ENCODE peak calls at places on chromosomes 12 and 14, in six cellular contexts. One of them, this sample, is unnamed. For H3K4me1, the result is how much of the 10 kb centered on the place peaks cover.

GRCh38 chr12:2963760-2964292 is 4.6 kb downstream of the TEAD4 start:
- DNase-seq in psoas muscle: peak
- DNase-seq in thoracic aorta: no peak
- DNase-seq in RWPE2: no peak
- DNase-seq in esophagus squamous epithelium: no peak
- DNase-seq in DND-41: no peak
- DNase-seq in this sample: no peak

GRCh38 chr12:132444957-132445883 is 44.7 kb upstream of the FBRSL1 start:
- DNase-seq in psoas muscle: no peak
- DNase-seq in thoracic aorta: no peak
- DNase-seq in esophagus squamous epithelium: peak
- DNase-seq in RWPE2: no peak
- DNase-seq in DND-41: peak
- DNase-seq in this sample: peak

GRCh38 chr14:89848165-89848564 is 106.4 kb downstream of the EFCAB11 start:
- DNase-seq in psoas muscle: no peak
- DNase-seq in esophagus squamous epithelium: no peak
- DNase-seq in DND-41: no peak
- DNase-seq in RWPE2: no peak
- DNase-seq in thoracic aorta: no peak
- DNase-seq in this sample: no peak

GRCh38 chr14:21454843-21455550 is 926 bp downstream of the CHD8 start:
- DNase-seq in DND-41: no peak
- DNase-seq in thoracic aorta: no peak
- DNase-seq in psoas muscle: no peak
- DNase-seq in RWPE2: no peak
- DNase-seq in esophagus squamous epithelium: no peak
- DNase-seq in this sample: no peak

GRCh38 chr12:823043-823698 is 70.8 kb downstream of the WNK1 start:
- DNase-seq in RWPE2: no peak
- DNase-seq in thoracic aorta: no peak
- DNase-seq in psoas muscle: no peak
- DNase-seq in esophagus squamous epithelium: no peak
- DNase-seq in DND-41: no peak
- DNase-seq in this sample: no peak

GRCh38 chr12:49872781-49873181 is 29.9 kb upstream of the BCDIN3D start:
- DNase-seq in psoas muscle: no peak
- DNase-seq in DND-41: no peak
- DNase-seq in RWPE2: no peak
- DNase-seq in thoracic aorta: no peak
- DNase-seq in esophagus squamous epithelium: no peak
- DNase-seq in this sample: no peak

GRCh38 chr12:72390146-72390545 is 118.0 kb downstream of the TRHDE start:
- DNase-seq in psoas muscle: no peak
- DNase-seq in thoracic aorta: no peak
- DNase-seq in esophagus squamous epithelium: no peak
- DNase-seq in DND-41: no peak
- DNase-seq in RWPE2: no peak
- DNase-seq in this sample: no peak

GRCh38 chr14:44778562-44778961 is 183.2 kb downstream of the KLHL28 start:
- DNase-seq in esophagus squamous epithelium: no peak
- DNase-seq in thoracic aorta: no peak
- DNase-seq in RWPE2: no peak
- DNase-seq in DND-41: no peak
- DNase-seq in psoas muscle: no peak
- DNase-seq in this sample: no peak

GRCh38 chr12:49019435-49020317 is 1.1 kb upstream of the PRKAG1 start:
- DNase-seq in DND-41: peak
- DNase-seq in thoracic aorta: no peak
- DNase-seq in psoas muscle: peak
- DNase-seq in esophagus squamous epithelium: no peak
- DNase-seq in RWPE2: no peak
- DNase-seq in this sample: no peak

GRCh38 chr14:52701223-52701622 is 5.8 kb upstream of the PSMC6 start:
- DNase-seq in RWPE2: no peak
- DNase-seq in esophagus squamous epithelium: no peak
- DNase-seq in DND-41: no peak
- DNase-seq in thoracic aorta: no peak
- DNase-seq in psoas muscle: no peak
- DNase-seq in this sample: no peak

GRCh38 chr12:118034429-118035193 is 18.1 kb downstream of the RFC5 start:
- DNase-seq in psoas muscle: no peak
- DNase-seq in RWPE2: no peak
- DNase-seq in DND-41: no peak
- DNase-seq in esophagus squamous epithelium: no peak
- DNase-seq in thoracic aorta: no peak
- DNase-seq in this sample: no peak
- TF ChIP-seq CTCF in psoas muscle: peak
- TF ChIP-seq CTCF in RWPE2: peak
- TF ChIP-seq CTCF in DND-41: peak
- TF ChIP-seq CTCF in esophagus squamous epithelium: no peak
- TF ChIP-seq CTCF in thoracic aorta: no peak
- TF ChIP-seq CTCF in this sample: no peak

DNA sequence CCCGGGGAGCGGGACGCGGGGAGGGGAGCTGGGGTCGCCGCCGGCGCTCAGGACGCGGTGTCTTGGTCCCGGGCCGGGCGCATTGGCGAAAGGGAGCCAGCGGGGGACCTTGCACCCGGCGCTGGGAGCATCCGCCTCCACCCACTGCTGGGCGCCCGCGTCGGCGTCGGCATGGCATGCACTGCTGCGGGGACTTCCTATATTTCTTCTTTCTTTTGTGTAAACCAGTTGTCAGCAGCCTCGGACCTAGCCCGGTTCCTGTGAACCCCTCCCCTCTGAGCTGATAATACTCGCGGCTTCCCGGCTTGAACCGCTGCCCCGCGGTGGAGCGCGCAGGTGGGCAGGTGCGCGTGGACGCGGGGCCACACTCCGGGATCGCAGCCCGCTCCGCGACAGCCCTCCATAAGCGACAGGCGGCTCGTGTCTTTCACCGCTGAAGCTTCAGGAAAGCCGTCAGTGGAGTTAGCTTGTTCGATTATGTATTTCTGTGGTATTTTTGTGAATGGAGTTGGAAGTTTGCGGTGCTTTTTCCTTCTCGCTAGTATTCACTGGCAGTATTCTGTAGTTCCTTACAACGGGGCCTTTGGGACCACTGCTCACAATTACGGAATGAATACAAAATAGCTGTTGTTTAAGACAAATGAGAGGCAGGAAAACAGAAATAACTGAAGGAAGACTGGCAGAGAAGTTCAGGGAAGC is 824 bp downstream of the BMAL2 start:
- DNase-seq in DND-41: peak
- DNase-seq in psoas muscle: peak
- DNase-seq in RWPE2: no peak
- DNase-seq in esophagus squamous epithelium: no peak
- DNase-seq in thoracic aorta: no peak
- DNase-seq in this sample: peak
- H3K27ac ChIP-seq in DND-41: no peak
- H3K27ac ChIP-seq in psoas muscle: no peak
- H3K27ac ChIP-seq in RWPE2: peak
- H3K27ac ChIP-seq in esophagus squamous epithelium: peak
- H3K27ac ChIP-seq in thoracic aorta: no peak
- H3K27ac ChIP-seq in this sample: peak

GRCh38 chr14:73726025-73726961 is 12.1 kb upstream of the PNMA1 start:
- DNase-seq in RWPE2: peak
- DNase-seq in DND-41: no peak
- DNase-seq in psoas muscle: no peak
- DNase-seq in esophagus squamous epithelium: no peak
- DNase-seq in thoracic aorta: no peak
- DNase-seq in this sample: peak
- H3K4me1 ChIP-seq in RWPE2: under half
- H3K4me1 ChIP-seq in DND-41: under half
- H3K4me1 ChIP-seq in psoas muscle: half or more
- H3K4me1 ChIP-seq in esophagus squamous epithelium: half or more
- H3K4me1 ChIP-seq in thoracic aorta: under half
- H3K4me1 ChIP-seq in this sample: half or more

GRCh38 chr14:79861111-79861510 is 350.2 kb downstream of the DIO2 start:
- DNase-seq in esophagus squamous epithelium: no peak
- DNase-seq in thoracic aorta: no peak
- DNase-seq in RWPE2: no peak
- DNase-seq in psoas muscle: no peak
- DNase-seq in DND-41: no peak
- DNase-seq in this sample: no peak
- TF ChIP-seq CTCF in esophagus squamous epithelium: no peak
- TF ChIP-seq CTCF in thoracic aorta: no peak
- TF ChIP-seq CTCF in RWPE2: no peak
- TF ChIP-seq CTCF in psoas muscle: no peak
- TF ChIP-seq CTCF in DND-41: no peak
- TF ChIP-seq CTCF in this sample: no peak

GRCh38 chr14:99523661-99524050 is 42.4 kb downstream of the CCNK start:
- DNase-seq in psoas muscle: peak
- DNase-seq in thoracic aorta: no peak
- DNase-seq in RWPE2: peak
- DNase-seq in esophagus squamous epithelium: no peak
- DNase-seq in DND-41: no peak
- DNase-seq in this sample: no peak

GRCh38 chr14:99522457-99522891 is 41.3 kb downstream of the CCNK start:
- DNase-seq in thoracic aorta: no peak
- DNase-seq in psoas muscle: peak
- DNase-seq in DND-41: no peak
- DNase-seq in RWPE2: peak
- DNase-seq in esophagus squamous epithelium: no peak
- DNase-seq in this sample: no peak

GRCh38 chr14:99522025-99522401 is 40.8 kb downstream of the CCNK start:
- DNase-seq in esophagus squamous epithelium: no peak
- DNase-seq in psoas muscle: peak
- DNase-seq in DND-41: no peak
- DNase-seq in RWPE2: no peak
- DNase-seq in thoracic aorta: no peak
- DNase-seq in this sample: no peak

GRCh38 chr14:99524091-99524661 is 43.0 kb downstream of the CCNK start:
- DNase-seq in esophagus squamous epithelium: no peak
- DNase-seq in RWPE2: peak
- DNase-seq in thoracic aorta: no peak
- DNase-seq in DND-41: no peak
- DNase-seq in psoas muscle: peak
- DNase-seq in this sample: no peak

DNA sequence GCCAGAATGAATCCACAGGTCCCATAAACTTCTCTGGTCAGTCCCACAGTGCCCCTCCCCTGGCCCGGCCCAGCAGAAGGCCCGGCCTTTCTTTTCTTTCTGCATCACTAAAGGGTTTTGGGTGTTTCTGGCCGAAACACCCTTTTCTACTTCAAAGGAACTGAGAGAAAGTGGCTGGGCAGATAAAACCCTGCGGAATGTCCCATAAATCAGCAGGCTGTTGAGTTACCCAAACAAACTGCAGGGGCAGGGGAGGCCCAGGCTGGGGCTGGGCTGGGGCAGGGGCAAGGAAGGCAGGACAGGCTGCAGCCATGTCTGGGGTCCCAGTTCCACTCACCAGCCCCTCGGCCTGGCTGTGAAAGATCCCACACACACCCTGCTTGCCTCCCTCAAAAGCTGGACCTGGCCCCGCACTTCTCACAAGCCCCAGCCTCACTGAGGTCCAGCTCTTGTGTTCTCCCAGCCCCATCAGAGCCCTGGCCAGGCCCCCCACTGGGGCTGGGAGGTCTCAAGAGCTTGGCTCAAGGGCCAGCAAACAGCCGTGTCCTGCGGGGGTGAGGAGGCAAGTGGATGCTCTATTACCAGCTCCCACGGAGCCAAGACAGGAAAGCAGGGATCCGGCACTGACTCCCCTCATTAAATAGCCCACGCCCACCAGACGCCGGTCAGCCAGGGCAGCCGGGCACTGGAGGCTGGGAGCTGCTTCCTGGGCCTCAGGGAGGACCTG is 41.9 kb downstream of the CCNK start:
- DNase-seq in DND-41: no peak
- DNase-seq in RWPE2: peak
- DNase-seq in psoas muscle: peak
- DNase-seq in esophagus squamous epithelium: no peak
- DNase-seq in thoracic aorta: no peak
- DNase-seq in this sample: no peak
- H3K27ac ChIP-seq in DND-41: no peak
- H3K27ac ChIP-seq in RWPE2: peak
- H3K27ac ChIP-seq in psoas muscle: no peak
- H3K27ac ChIP-seq in esophagus squamous epithelium: peak
- H3K27ac ChIP-seq in thoracic aorta: no peak
- H3K27ac ChIP-seq in this sample: no peak